ENCODE peak calls at places on chromosome 4, in five cellular contexts. One of them, this sample, is unnamed.

GRCh38 chr4:11618666-11619282 is 190.1 kb upstream of the HS3ST1 start:
- DNase-seq in cardiac fibroblast: no peak
- DNase-seq in upper lobe of right lung: no peak
- DNase-seq in OCI-LY7: no peak
- DNase-seq in tibial artery: no peak
- DNase-seq in this sample: no peak

GRCh38 chr4:105895324-105895608 is at the start of gene NPNT:
- DNase-seq in cardiac fibroblast: no peak
- DNase-seq in upper lobe of right lung: no peak
- DNase-seq in OCI-LY7: no peak
- DNase-seq in tibial artery: no peak
- DNase-seq in this sample: no peak

GRCh38 chr4:5883916-5884315 is 9.0 kb downstream of the CRMP1 start:
- DNase-seq in cardiac fibroblast: no peak
- DNase-seq in upper lobe of right lung: no peak
- DNase-seq in OCI-LY7: no peak
- DNase-seq in tibial artery: no peak
- DNase-seq in this sample: no peak

GRCh38 chr4:153387981-153388380 is 43.5 kb downstream of the MND1 start:
- DNase-seq in cardiac fibroblast: no peak
- DNase-seq in upper lobe of right lung: no peak
- DNase-seq in OCI-LY7: no peak
- DNase-seq in tibial artery: no peak
- DNase-seq in this sample: no peak

GRCh38 chr4:169621754-169622481 is 1.5 kb downstream of the CLCN3 start:
- DNase-seq in cardiac fibroblast: peak; percentile 61
- DNase-seq in upper lobe of right lung: no peak
- DNase-seq in OCI-LY7: peak; percentile 58
- DNase-seq in tibial artery: no peak
- DNase-seq in this sample: peak; percentile 29

GRCh38 chr4:38145741-38146140 is 185.5 kb downstream of the PTTG2 start:
- DNase-seq in cardiac fibroblast: peak; percentile 94
- DNase-seq in upper lobe of right lung: no peak
- DNase-seq in OCI-LY7: no peak
- DNase-seq in tibial artery: no peak
- DNase-seq in this sample: no peak

GRCh38 chr4:137558951-137559350 is 26.7 kb upstream of the PCDH18 start:
- DNase-seq in cardiac fibroblast: peak; percentile 20
- DNase-seq in upper lobe of right lung: no peak
- DNase-seq in OCI-LY7: no peak
- DNase-seq in tibial artery: no peak
- DNase-seq in this sample: no peak

GRCh38 chr4:148415500-148415899 is 26.7 kb downstream of the NR3C2 start:
- DNase-seq in cardiac fibroblast: peak; percentile 10
- DNase-seq in upper lobe of right lung: no peak
- DNase-seq in OCI-LY7: peak; percentile 12
- DNase-seq in tibial artery: no peak
- DNase-seq in this sample: no peak

GRCh38 chr4:151324124-151324448 is 1.3 kb downstream of the SH3D19 start:
- DNase-seq in cardiac fibroblast: no peak
- DNase-seq in upper lobe of right lung: no peak
- DNase-seq in OCI-LY7: no peak
- DNase-seq in tibial artery: no peak
- DNase-seq in this sample: no peak

GRCh38 chr4:40507977-40508376 is 121.7 kb downstream of the RBM47 start:
- DNase-seq in cardiac fibroblast: no peak
- DNase-seq in upper lobe of right lung: no peak
- DNase-seq in OCI-LY7: no peak
- DNase-seq in tibial artery: no peak
- DNase-seq in this sample: no peak

GRCh38 chr4:128347175-128347868 is 59.7 kb upstream of the PGRMC2 start:
- DNase-seq in cardiac fibroblast: peak; percentile 48
- DNase-seq in upper lobe of right lung: no peak
- DNase-seq in OCI-LY7: no peak
- DNase-seq in tibial artery: no peak
- DNase-seq in this sample: no peak

GRCh38 chr4:72325215-72325614 is 243.8 kb downstream of the ADAMTS3 start:
- DNase-seq in cardiac fibroblast: no peak
- DNase-seq in upper lobe of right lung: no peak
- DNase-seq in OCI-LY7: no peak
- DNase-seq in tibial artery: no peak
- DNase-seq in this sample: no peak

GRCh38 chr4:156505341-156505955 is 466.2 kb downstream of the PDGFC start:
- DNase-seq in cardiac fibroblast: no peak
- DNase-seq in upper lobe of right lung: no peak
- DNase-seq in OCI-LY7: no peak
- DNase-seq in tibial artery: no peak
- DNase-seq in this sample: no peak

GRCh38 chr4:98928505-98929340 is at the start of gene EIF4E:
- DNase-seq in cardiac fibroblast: peak; percentile 99
- DNase-seq in upper lobe of right lung: peak; percentile 99
- DNase-seq in OCI-LY7: peak; percentile 99
- DNase-seq in tibial artery: peak; percentile 98
- DNase-seq in this sample: peak; percentile 93
- TF ChIP-seq CTCF in cardiac fibroblast: peak; percentile 10
- TF ChIP-seq CTCF in upper lobe of right lung: peak; percentile 31
- TF ChIP-seq CTCF in OCI-LY7: peak; percentile 45
- TF ChIP-seq CTCF in tibial artery: no peak
- TF ChIP-seq CTCF in this sample: peak; percentile 32

GRCh38 chr4:63493265-63493664 is 916.0 kb downstream of the TECRL start:
- DNase-seq in cardiac fibroblast: no peak
- DNase-seq in upper lobe of right lung: no peak
- DNase-seq in OCI-LY7: no peak
- DNase-seq in tibial artery: no peak
- DNase-seq in this sample: no peak
- TF ChIP-seq CTCF in cardiac fibroblast: no peak
- TF ChIP-seq CTCF in upper lobe of right lung: no peak
- TF ChIP-seq CTCF in OCI-LY7: no peak
- TF ChIP-seq CTCF in tibial artery: no peak
- TF ChIP-seq CTCF in this sample: no peak

DNA sequence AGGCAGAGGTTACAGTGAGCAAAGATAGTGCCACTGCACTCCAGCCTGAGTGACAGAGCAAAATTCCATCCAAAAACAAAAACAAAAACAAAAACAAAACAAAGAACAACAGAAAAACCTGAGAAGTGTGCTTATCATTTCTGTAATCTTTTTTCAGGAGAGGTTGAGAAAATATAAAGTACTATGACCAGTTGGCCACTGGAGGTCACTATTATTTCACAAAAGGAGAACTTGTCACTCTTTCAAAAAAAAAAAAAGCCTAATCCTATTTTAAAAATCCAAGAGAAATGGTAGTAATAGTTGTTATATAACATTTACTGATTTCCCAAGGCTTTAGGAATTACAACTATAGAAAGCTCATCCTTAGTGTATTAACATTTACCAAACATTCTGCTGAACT is 24.9 kb upstream of the RNF150 start:
- DNase-seq in cardiac fibroblast: peak; percentile 55
- DNase-seq in upper lobe of right lung: no peak
- DNase-seq in OCI-LY7: peak; percentile 38
- DNase-seq in tibial artery: no peak
- DNase-seq in this sample: no peak
- TF ChIP-seq CTCF in cardiac fibroblast: peak; percentile 40
- TF ChIP-seq CTCF in upper lobe of right lung: peak; percentile 57
- TF ChIP-seq CTCF in OCI-LY7: peak; percentile 79
- TF ChIP-seq CTCF in tibial artery: peak; percentile 49
- TF ChIP-seq CTCF in this sample: no peak

DNA sequence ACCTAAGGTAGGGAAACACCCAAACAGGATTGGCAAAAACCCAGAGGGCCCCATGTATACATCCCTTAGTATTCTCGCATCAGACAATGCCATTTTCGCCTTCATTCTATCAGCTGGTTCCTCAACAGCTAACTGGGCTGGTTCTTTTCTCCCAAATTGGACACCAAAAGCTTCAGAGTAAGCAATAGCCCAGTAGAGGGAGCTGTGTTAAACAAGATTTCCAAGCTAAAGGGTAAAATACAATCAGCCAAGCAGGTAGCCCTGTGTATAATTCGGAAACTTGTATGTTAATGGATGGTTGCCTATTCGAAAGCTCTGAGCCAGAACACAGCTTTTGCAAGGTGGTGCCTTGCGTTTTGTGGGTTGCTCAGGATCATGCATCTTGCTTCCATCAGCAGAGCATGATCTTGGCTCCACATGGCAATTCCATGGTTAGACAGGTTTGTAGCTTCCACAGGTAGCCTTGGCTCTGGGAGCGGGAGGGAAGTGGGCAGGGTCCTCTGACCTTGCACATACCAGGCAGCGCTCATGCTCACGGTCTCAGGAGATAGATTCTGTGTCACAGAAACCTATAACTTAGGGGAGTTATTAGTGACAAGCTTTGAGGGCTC is 115.2 kb upstream of the LNX1 start:
- DNase-seq in cardiac fibroblast: peak; percentile 86
- DNase-seq in upper lobe of right lung: no peak
- DNase-seq in OCI-LY7: peak; percentile 86
- DNase-seq in tibial artery: no peak
- DNase-seq in this sample: no peak
- TF ChIP-seq CTCF in cardiac fibroblast: peak; percentile 76
- TF ChIP-seq CTCF in upper lobe of right lung: peak; percentile 58
- TF ChIP-seq CTCF in OCI-LY7: peak; percentile 88
- TF ChIP-seq CTCF in tibial artery: peak; percentile 30
- TF ChIP-seq CTCF in this sample: no peak

DNA sequence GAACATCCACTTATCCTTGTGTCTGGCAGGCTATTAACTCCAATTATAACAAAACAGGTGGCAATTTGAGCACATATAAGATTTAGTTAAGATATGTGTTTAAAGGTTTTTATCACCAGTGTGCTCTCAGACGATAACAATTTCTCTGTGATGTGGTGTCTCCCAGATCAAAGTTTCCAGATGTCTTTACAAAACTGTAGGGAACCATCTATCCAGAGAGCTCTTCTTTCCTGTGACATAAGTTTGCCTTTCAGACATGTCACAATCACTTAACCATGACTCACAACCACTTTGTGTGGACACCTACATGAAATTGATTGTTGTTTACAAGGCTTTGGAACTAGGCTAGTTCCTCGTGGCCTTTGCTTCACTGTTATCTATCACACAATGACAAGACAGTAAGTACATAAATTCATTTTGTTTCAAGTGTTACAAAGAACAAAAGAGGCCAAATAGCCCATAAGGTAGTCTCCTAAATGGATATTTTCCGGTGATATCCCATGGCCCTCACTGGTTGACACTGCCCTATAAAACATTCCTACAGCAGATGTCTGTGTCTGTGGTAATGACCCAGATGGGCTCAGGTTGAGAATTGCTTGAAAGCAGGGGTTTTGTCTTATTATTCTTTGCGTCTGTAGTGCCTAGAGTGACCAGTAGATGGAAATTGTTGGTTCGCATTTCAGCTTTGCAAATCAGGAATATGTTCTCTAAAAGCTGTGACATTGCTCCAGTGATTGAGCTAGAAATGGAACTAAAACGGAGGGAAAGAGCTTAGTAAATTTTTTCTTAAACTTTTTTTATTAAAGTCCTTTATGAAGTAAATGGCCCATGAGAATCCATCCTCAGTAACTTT is 297.8 kb upstream of the FAM241A start:
- DNase-seq in cardiac fibroblast: no peak
- DNase-seq in upper lobe of right lung: no peak
- DNase-seq in OCI-LY7: no peak
- DNase-seq in tibial artery: no peak
- DNase-seq in this sample: no peak
- TF ChIP-seq CTCF in cardiac fibroblast: peak; percentile 14
- TF ChIP-seq CTCF in upper lobe of right lung: no peak
- TF ChIP-seq CTCF in OCI-LY7: peak; percentile 42
- TF ChIP-seq CTCF in tibial artery: no peak
- TF ChIP-seq CTCF in this sample: no peak

This sample was measured in CD8-positive, alpha-beta T cell.